ENCODE peak calls at places on chromosome 16, in eight cellular contexts. I is HepG2; K is A549; P is suprapubic skin; B is left lung; F is naive thymus-derived CD4-positive, alpha-beta T cell; U is CD4-positive, alpha-beta memory T cell; S is tibial artery. G is an unnamed sample.
A peak's percentile ranks its signal among the peaks of the same experiment; 100 is the strongest.

GRCh38 chr16:88014201-88014781 is 63.1 kb downstream of the BANP start:
- DNase-seq in S (no peak), B (peak; percentile 53), K (peak; percentile 37), P (peak; percentile 42), I (peak; percentile 20), F (no peak), U (no peak), G (peak; percentile 28)

GRCh38 chr16:84234656-84235285 is 5.0 kb downstream of the KCNG4 start:
- DNase-seq in I (no peak), K (no peak), S (no peak), F (no peak), U (no peak), P (no peak), B (no peak), G (no peak)

GRCh38 chr16:19502395-19503131 is 19.3 kb downstream of the GDE1 start:
- DNase-seq in K (peak; percentile 82), P (peak; percentile 77), U (peak; percentile 62), S (peak; percentile 60), F (peak; percentile 59), B (no peak), I (peak; percentile 84), G (peak; percentile 89)

GRCh38 chr16:23240994-23241393 is 58.4 kb downstream of the SCNN1G start:
- DNase-seq in U (no peak), I (peak; percentile 49), K (no peak), B (no peak), F (no peak), S (no peak), P (no peak), G (no peak)

GRCh38 chr16:68492501-68493411 is 44.4 kb upstream of the SMPD3 start:
- DNase-seq in U (no peak), K (no peak), B (no peak), I (no peak), S (no peak), P (no peak), F (no peak), G (peak; percentile 90)

GRCh38 chr16:27286446-27286845 is 17.9 kb upstream of the NSMCE1 start:
- DNase-seq in I (peak; percentile 64), S (peak; percentile 53), U (no peak), B (no peak), F (no peak), K (peak; percentile 73), P (no peak), G (no peak)

GRCh38 chr16:4227040-4227332 is 14.9 kb downstream of the SRL start:
- DNase-seq in F (no peak), U (no peak), I (no peak), S (no peak), B (no peak), K (no peak), P (no peak), G (no peak)

GRCh38 chr16:81204794-81205680 is 33.5 kb upstream of the BCO1 start:
- DNase-seq in U (no peak), F (no peak), P (no peak), I (peak; percentile 61), S (no peak), B (no peak), K (peak; percentile 61), G (peak; percentile 68)

GRCh38 chr16:54402270-54402669 is 115.7 kb upstream of the IRX3 start:
- DNase-seq in U (no peak), B (no peak), K (no peak), P (no peak), F (no peak), I (no peak), S (no peak), G (no peak)

GRCh38 chr16:53428681-53429080 is 5.6 kb upstream of the RBL2 start:
- DNase-seq in P (no peak), S (no peak), F (no peak), K (no peak), I (no peak), B (no peak), U (no peak), G (no peak)

GRCh38 chr16:11157143-11157542 is 98.9 kb downstream of the SOCS1 start:
- DNase-seq in I (no peak), B (peak; percentile 60), S (no peak), F (no peak), U (no peak), K (no peak), P (no peak), G (peak; percentile 37)

GRCh38 chr16:85137323-85138072 is 25.2 kb upstream of the CIBAR2 start:
- DNase-seq in K (peak; percentile 42), B (peak; percentile 95), S (peak; percentile 94), P (peak; percentile 96), F (no peak), I (peak; percentile 87), U (no peak), G (peak; percentile 80)

GRCh38 chr16:89917773-89918452 is 749 bp upstream of the MC1R start:
- DNase-seq in U (peak; percentile 86), F (peak; percentile 83), B (peak; percentile 93), I (peak; percentile 90), K (peak; percentile 96), P (peak; percentile 89), S (no peak), G (peak; percentile 88)

GRCh38 chr16:17362191-17362590 is 108.6 kb downstream of the XYLT1 start:
- DNase-seq in K (no peak), S (no peak), F (no peak), B (no peak), I (no peak), U (no peak), P (no peak), G (no peak)
- H3K4me1 ChIP-seq in K (no peaks in the 10 kb centered on the region), S (peaks cover 50% of the 10 kb centered on the region), F (peaks cover 82% of the 10 kb centered on the region), B (peaks cover 72% of the 10 kb centered on the region), I (no peaks in the 10 kb centered on the region), U (peaks cover 100% of the 10 kb centered on the region), P (peaks cover 52% of the 10 kb centered on the region), G (peaks cover 27% of the 10 kb centered on the region)

DNA sequence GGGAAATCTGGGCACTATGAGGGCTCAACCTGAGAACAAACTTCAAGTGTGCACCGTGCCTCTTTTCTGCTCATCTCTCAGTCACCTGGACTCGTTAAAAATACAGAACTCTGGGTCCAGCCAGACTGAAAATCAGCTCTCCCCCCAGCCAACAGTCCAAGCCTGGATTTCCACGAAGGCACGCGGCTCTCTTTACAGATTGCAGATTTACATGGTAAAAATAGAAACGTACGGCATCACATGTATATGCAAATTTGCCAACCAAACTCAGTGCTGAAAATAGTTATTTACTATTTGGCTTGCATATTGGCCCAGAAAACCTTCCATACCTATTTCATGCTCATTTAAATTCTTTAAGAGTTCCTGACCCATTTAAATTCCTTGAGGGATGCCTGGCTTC is 315.8 kb downstream of the MAF start:
- DNase-seq in K (no peak), I (no peak), B (no peak), U (no peak), S (no peak), P (no peak), F (no peak), G (no peak)
- H3K4me1 ChIP-seq in K (no peaks in the 10 kb centered on the region), I (no peaks in the 10 kb centered on the region), B (peaks cover 14% of the 10 kb centered on the region), U (peaks cover 80% of the 10 kb centered on the region), S (no peaks in the 10 kb centered on the region), P (peaks cover 11% of the 10 kb centered on the region), F (peaks cover 40% of the 10 kb centered on the region), G (peaks cover 11% of the 10 kb centered on the region)

GRCh38 chr16:47460755-47461597 is at the start of the genes ITFG1 and PHKB:
- DNase-seq in P (peak; percentile 94), B (peak; percentile 98), F (peak; percentile 98), I (peak; percentile 92), S (peak; percentile 90), U (peak; percentile 98), K (peak; percentile 94), G (peak; percentile 95)
- H3K4me1 ChIP-seq in P (peaks cover 50% of the 10 kb centered on the region), B (peaks cover 53% of the 10 kb centered on the region), F (peaks cover 10% of the 10 kb centered on the region), I (peaks cover 66% of the 10 kb centered on the region), S (peaks cover 32% of the 10 kb centered on the region), U (peaks cover 56% of the 10 kb centered on the region), K (peaks cover 17% of the 10 kb centered on the region), G (no peaks in the 10 kb centered on the region)

GRCh38 chr16:86823895-86824671 is 245.7 kb downstream of the FOXL1 start:
- DNase-seq in B (no peak), U (no peak), P (no peak), F (no peak), I (no peak), S (no peak), K (no peak), G (no peak)
- H3K4me1 ChIP-seq in B (no peaks in the 10 kb centered on the region), U (no peaks in the 10 kb centered on the region), P (peaks cover 6% of the 10 kb centered on the region), F (no peaks in the 10 kb centered on the region), I (no peaks in the 10 kb centered on the region), S (no peaks in the 10 kb centered on the region), K (no peaks in the 10 kb centered on the region), G (no peaks in the 10 kb centered on the region)

DNA sequence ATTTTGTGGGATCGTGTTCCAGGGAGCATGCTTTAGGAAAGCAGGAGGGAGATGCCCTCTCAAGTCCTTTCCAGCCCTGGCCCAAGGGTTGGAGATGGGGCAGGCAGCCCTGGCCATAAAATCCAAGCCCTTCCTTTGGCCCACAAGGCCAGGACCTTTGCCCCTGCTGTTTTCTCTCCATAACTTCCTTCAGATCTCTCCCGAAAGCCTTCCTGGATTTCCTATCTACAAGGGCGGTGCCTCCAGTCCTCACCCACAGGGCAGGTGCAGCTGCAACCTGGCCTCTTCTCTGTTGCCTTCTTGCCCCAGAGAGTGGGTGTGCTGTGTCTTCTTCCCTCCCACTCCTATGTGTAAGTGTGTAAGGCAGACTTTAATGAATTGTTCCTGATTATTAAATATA is 8.5 kb upstream of the PDP2 start:
- DNase-seq in B (no peak), S (no peak), P (no peak), F (no peak), K (no peak), U (no peak), I (no peak), G (peak; percentile 83)
- H3K4me1 ChIP-seq in B (peaks cover 20% of the 10 kb centered on the region), S (peaks cover 11% of the 10 kb centered on the region), P (peaks cover 16% of the 10 kb centered on the region), F (peaks cover 10% of the 10 kb centered on the region), K (peaks cover 5% of the 10 kb centered on the region), U (peaks cover 27% of the 10 kb centered on the region), I (peaks cover 30% of the 10 kb centered on the region), G (peaks cover 6% of the 10 kb centered on the region)

GRCh38 chr16:20865420-20866126 is 34.6 kb downstream of the DCUN1D3 start:
- DNase-seq in B (no peak), K (peak; percentile 35), S (no peak), F (no peak), U (no peak), P (no peak), I (no peak), G (no peak)

GRCh38 chr16:20868890-20869289 is 31.3 kb downstream of the DCUN1D3 start:
- DNase-seq in P (peak; percentile 85), I (peak; percentile 60), B (peak; percentile 89), K (peak; percentile 45), U (no peak), S (peak; percentile 84), F (no peak), G (peak; percentile 86)

GRCh38 chr16:20866161-20866772 is 33.9 kb downstream of the DCUN1D3 start:
- DNase-seq in I (peak; percentile 55), S (peak; percentile 38), P (peak; percentile 71), K (peak; percentile 80), B (no peak), U (no peak), F (no peak), G (no peak)

GRCh38 chr16:20867585-20867984 is 32.6 kb downstream of the DCUN1D3 start:
- DNase-seq in P (no peak), F (no peak), B (no peak), I (no peak), S (no peak), U (no peak), K (no peak), G (no peak)

DNA sequence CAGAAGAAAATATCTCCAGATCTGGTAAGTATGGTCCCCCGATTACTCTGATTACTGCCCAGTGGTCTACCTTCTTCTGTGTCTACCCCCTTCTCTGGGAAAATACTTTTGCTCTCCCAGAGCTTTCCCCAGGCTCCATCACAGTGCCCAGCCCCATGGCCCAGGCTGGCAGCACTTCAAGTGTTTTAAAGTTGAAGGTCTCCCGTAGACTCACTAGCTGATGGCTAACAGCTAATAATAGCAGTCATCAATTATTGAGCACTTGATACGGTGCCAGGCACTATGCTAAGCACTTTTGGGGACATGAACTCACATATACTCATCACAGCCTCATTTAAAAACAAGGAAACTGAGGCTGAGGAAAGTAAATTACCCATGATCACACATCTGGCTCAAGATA is 33.4 kb downstream of the DCUN1D3 start:
- DNase-seq in K (no peak), I (no peak), S (no peak), U (no peak), F (no peak), B (no peak), P (no peak), G (no peak)
- H3K4me1 ChIP-seq in K (peaks cover 58% of the 10 kb centered on the region), I (peaks cover 52% of the 10 kb centered on the region), S (peaks cover 85% of the 10 kb centered on the region), U (peaks cover 8% of the 10 kb centered on the region), F (no peaks in the 10 kb centered on the region), B (peaks cover 62% of the 10 kb centered on the region), P (peaks cover 73% of the 10 kb centered on the region), G (no peaks in the 10 kb centered on the region)